ENCODE peak calls at places on chromosomes 3 and 15, in five cellular contexts. P is H1, O is HepG2, R is A549, W is GM12878. B is an unnamed sample.
A peak's percentile ranks its signal among the peaks of the same experiment; 100 is the strongest.

GRCh38 chr3:53523346-53523745 is 28.9 kb downstream of the CACNA1D start:
- DNase-seq in P (no peak), O (no peak), R (no peak), W (no peak), B (no peak)

GRCh38 chr3:159763466-159764210 is 225.0 kb upstream of the IL12A start:
- DNase-seq in P (peak; percentile 69), O (no peak), R (peak; percentile 88), W (no peak), B (peak; percentile 61)

GRCh38 chr15:52780172-52780980 is 9.8 kb downstream of the ONECUT1 start:
- DNase-seq in P (no peak), O (peak; percentile 51), R (peak; percentile 55), W (peak; percentile 39), B (peak; percentile 44)

GRCh38 chr3:60149501-60149900 is 1099.7 kb upstream of the CFAP20DC start:
- DNase-seq in P (no peak), O (no peak), R (no peak), W (no peak), B (no peak)

GRCh38 chr15:80694624-80695098 is 449 bp upstream of the ABHD17C start:
- DNase-seq in P (no peak), O (no peak), R (peak; percentile 29), W (no peak), B (no peak)

GRCh38 chr3:134345202-134345601 is 29.0 kb downstream of the AMOTL2 start:
- DNase-seq in P (no peak), O (no peak), R (no peak), W (no peak), B (no peak)

GRCh38 chr3:135918600-135918999 is 46.9 kb upstream of the PPP2R3A start:
- DNase-seq in P (no peak), O (peak; percentile 7), R (peak; percentile 27), W (no peak), B (no peak)

GRCh38 chr3:99523446-99523845 is 114.9 kb upstream of the COL8A1 start:
- DNase-seq in P (no peak), O (no peak), R (no peak), W (no peak), B (no peak)

GRCh38 chr15:77538011-77538410 is 94.7 kb downstream of the LINGO1 start:
- DNase-seq in P (no peak), O (no peak), R (no peak), W (peak; percentile 72), B (no peak)

GRCh38 chr15:69554321-69554961 is 101.8 kb downstream of the RPLP1 start:
- DNase-seq in P (no peak), O (peak; percentile 14), R (peak; percentile 90), W (no peak), B (no peak)

GRCh38 chr3:170414202-170414663 is 4.4 kb upstream of the CLDN11 start:
- DNase-seq in P (no peak), O (peak; percentile 52), R (peak; percentile 63), W (peak; percentile 13), B (peak; percentile 63)

GRCh38 chr15:89408512-89409183 is 74.0 kb upstream of the POLG start:
- DNase-seq in P (no peak), O (no peak), R (no peak), W (no peak), B (no peak)

GRCh38 chr3:37742121-37742520 is 119.6 kb upstream of the CTDSPL start:
- DNase-seq in P (no peak), O (no peak), R (no peak), W (no peak), B (no peak)

GRCh38 chr3:12194209-12194608 is 35.5 kb upstream of the TIMP4 start:
- DNase-seq in P (no peak), O (no peak), R (peak; percentile 75), W (peak; percentile 81), B (no peak)

DNA sequence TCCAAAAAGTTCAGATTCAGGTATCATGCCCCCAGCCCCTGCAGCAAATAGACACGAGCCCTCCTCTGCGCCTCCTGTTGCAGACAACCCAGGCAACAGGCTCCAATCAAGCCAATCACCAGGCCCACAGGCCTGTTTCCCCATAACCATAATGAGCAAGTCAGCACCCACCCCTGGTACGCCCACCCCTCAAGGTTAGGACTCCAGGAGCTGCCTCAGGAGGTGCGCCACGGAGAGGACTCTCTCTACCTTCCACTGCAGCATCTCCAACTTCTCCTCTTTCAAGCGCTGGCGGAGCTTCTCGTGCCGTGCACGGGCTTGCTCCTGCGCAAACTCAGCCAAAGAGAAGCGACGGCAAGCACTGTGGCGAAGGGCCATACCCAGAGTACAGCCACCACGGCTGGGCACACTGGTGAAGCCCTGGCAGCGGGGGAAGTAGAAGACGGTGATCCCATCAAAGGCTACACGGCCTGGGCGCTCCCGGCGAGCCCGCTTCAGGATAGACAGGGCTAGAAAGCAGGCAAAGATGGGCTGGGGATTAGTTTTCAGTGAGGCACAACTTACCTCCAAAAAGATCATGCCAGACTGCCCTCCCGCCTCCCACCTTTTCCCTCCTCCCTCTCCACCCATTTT is 8.5 kb downstream of the CSRNP1 start:
- DNase-seq in P (no peak), O (no peak), R (no peak), W (no peak), B (no peak)
- TF ChIP-seq KDM1A in P (no peak), O (no peak), R (no peak), W (no peak), B (no peak)

DNA sequence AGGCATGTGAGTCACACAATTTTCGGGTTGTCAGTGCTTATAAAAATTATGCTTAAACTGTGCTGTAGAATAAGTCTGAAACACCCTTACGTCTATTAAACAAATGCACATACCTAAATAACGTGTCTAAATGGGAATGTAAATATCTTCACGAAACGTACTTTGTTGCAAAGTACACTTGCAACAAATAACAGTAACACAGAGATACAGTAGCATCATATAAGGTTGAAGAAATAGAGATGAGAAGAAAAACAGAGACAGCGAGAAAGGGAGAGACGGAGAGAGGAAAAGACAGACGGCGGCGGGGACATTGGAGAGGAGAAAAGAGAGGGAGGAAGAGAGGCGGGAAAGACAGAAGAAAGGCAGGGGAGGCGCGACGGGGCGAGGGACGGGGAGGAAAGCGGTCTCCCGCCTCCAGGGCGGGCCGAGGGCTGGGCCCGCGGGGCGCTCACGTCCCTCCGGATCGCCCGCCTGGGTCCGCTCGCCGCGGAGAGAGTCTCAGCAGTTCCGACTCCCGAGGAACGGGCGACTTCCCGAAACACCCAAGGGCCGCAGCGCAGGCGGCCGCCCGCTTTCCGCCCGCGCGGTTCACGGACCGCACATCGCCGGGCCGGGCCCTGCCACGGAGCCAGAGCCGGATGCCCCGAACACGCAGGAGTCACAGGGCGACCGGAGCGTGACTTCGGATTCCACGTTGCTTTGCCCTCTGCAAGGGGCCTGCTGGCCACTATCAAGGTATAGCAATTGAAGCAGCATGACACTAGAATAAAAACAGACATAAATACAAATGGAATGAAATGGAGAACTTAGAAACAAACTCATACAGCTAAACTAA is 153.4 kb downstream of the LMLN start:
- DNase-seq in P (no peak), O (no peak), R (no peak), W (no peak), B (no peak)
- TF ChIP-seq KDM1A in P (no peak), O (no peak), R (no peak), W (no peak), B (no peak)

GRCh38 chr3:29679967-29680366 is 399.1 kb downstream of the RBMS3 start:
- DNase-seq in P (no peak), O (no peak), R (no peak), W (no peak), B (no peak)
- TF ChIP-seq KDM1A in P (no peak), O (no peak), R (no peak), W (no peak), B (no peak)

DNA sequence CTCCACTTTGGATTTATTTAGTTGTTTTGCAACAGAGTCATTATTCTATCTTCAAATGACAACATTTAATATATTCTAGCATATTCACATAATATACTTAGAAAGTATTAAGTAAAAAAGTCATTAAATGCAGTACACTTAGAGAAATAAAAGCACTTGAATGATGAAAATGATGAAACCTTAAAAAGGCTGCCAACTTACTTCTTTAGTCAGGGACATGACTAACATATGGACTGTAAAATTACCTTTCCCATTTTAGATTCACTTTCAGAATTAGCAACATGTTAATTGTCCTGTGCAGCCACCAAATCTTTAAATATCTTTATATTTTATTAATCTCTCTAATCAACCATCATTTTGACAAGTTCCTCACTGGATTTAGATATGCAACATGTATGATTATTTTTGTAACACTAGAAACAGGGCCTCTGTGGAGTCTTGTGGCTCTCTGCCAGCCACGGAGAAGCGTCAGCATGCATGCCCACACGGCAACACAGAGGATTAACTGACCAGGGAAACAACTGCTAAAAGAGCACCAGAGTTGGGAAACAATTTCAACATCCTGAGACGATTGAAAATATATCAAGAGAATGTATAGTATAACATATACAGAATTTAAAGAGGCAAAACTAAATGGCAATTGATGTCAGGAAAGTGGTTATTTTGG is 95.7 kb downstream of the ANO10 start:
- DNase-seq in P (no peak), O (no peak), R (no peak), W (no peak), B (no peak)
- TF ChIP-seq KDM1A in P (no peak), O (no peak), R (no peak), W (no peak), B (no peak)

DNA sequence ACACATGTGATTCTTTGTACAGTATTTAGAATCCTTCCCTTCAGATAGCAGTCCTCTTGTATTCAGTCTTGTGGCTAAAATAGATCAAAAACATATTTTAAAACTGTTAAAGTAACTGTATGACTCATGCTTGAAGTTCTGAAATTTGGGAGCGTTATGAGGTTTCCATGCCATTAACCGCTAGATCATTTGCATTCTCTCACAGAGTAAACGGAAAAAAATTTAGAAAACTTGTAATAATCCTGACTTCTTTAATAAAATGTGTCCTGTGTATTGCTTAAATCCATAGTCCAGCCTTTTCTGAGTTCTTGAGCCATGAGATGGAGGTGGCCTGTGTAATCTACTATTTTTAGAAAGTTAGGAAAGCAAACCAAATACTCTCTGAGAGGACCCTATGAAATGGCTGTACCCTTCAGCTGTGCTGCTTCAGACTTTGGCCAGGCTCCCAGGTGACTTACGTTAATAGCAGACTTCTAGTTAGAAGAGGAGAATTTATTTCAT is 33.8 kb downstream of the MBNL1 start:
- DNase-seq in P (no peak), O (peak; percentile 78), R (peak; percentile 29), W (peak; percentile 68), B (no peak)
- TF ChIP-seq KDM1A in P (no peak), O (no peak), R (no peak), W (no peak), B (no peak)

GRCh38 chr3:156535162-156535627 is 19.7 kb downstream of the SSR3 start:
- DNase-seq in P (peak; percentile 46), O (peak; percentile 96), R (peak; percentile 87), W (no peak), B (peak; percentile 65)
- TF ChIP-seq KDM1A in P (no peak), O (no peak), R (no peak), W (no peak), B (no peak)

DNA sequence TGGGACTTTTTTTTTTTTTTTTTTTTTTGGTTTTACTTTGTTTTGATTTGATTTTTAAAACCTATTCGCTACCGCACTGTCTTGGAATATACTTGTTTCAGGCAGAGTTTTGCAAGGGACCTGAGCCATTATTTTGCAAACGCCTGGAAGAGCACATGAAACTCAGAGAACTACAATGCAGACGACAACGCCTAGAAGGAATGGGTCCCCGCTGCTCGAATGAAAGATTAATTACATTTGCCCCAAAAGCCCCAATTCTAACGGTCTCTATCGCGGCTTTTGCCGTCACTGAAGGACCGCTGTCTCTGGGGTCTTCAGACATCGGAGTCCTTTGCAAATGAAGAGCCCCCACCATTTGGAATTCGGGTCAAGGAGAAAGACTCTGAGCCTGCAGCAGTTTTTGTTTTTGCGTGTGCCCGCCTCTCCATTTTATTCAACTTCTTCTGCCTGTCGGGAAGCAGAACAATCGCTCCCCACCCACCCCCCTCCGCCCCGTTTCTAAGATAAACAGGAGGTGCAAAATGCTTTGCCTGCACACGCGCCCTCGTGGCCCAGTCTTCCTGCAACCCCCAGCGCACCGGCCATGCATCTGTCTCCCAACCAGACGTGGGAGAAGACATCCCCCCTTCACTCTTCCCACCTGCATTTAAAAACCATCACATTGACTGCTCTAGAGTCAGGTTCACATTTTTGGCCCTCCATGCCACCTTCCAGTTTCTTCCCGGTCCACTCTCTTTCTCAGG is 13.5 kb downstream of the SOX2 start:
- DNase-seq in P (no peak), O (no peak), R (no peak), W (no peak), B (no peak)
- TF ChIP-seq KDM1A in P (peak; percentile 49), O (no peak), R (no peak), W (no peak), B (no peak)